ENCODE peak calls at places on chromosomes 5 and 9, in seven cellular contexts. T is stimulated activated CD8-positive, alpha-beta memory T cell treated with anti-CD3 and anti-CD28 coated beads, Interleukin-15, amount 100 ng/mL, for 24 hours; J is psoas muscle; X is neural crest cell; Y is fibroblast of lung; A is sciatic nerve; N is fibroblast of the aortic adventitia. P is an unnamed sample.

GRCh38 chr9:72292184-72292787 is 72.7 kb downstream of the ZFAND5 start:
- DNase-seq in T (no peak), J (no peak), X (no peak), Y (peak; percentile 68), A (no peak), N (peak; percentile 78), P (no peak)

GRCh38 chr5:35095366-35095765 is 47.6 kb upstream of the AGXT2 start:
- DNase-seq in T (no peak), J (no peak), X (no peak), Y (no peak), A (no peak), N (no peak), P (no peak)

GRCh38 chr5:16574789-16575785 is 41.7 kb downstream of the RETREG1 start:
- DNase-seq in T (no peak), J (peak; percentile 69), X (no peak), Y (peak; percentile 93), A (no peak), N (peak; percentile 78), P (no peak)

GRCh38 chr5:31471040-31471439 is 60.9 kb downstream of the DROSHA start:
- DNase-seq in T (no peak), J (no peak), X (no peak), Y (no peak), A (no peak), N (no peak), P (no peak)

GRCh38 chr9:96169488-96169887 is 132.5 kb downstream of the HSD17B3 start:
- DNase-seq in T (no peak), J (no peak), X (peak; percentile 60), Y (peak; percentile 19), A (peak; percentile 88), N (no peak), P (no peak)

GRCh38 chr9:87267251-87267679 is 230.4 kb upstream of the DAPK1 start:
- DNase-seq in T (no peak), J (peak; percentile 47), X (no peak), Y (no peak), A (no peak), N (no peak), P (no peak)

GRCh38 chr5:16945163-16945562 is 9.1 kb upstream of the MYO10 start:
- DNase-seq in T (no peak), J (no peak), X (no peak), Y (no peak), A (no peak), N (no peak), P (no peak)

GRCh38 chr9:76732341-76732958 is 31.8 kb upstream of the PCA3 start:
- DNase-seq in T (no peak), J (no peak), X (no peak), Y (peak; percentile 52), A (no peak), N (no peak), P (no peak)

GRCh38 chr5:158995694-158996173 is 104.0 kb downstream of the EBF1 start:
- DNase-seq in T (no peak), J (peak; percentile 19), X (no peak), Y (no peak), A (no peak), N (peak; percentile 60), P (no peak)

GRCh38 chr5:177311723-177312648 is at the start of gene MXD3:
- DNase-seq in T (peak; percentile 83), J (peak; percentile 98), X (peak; percentile 96), Y (peak; percentile 90), A (peak; percentile 97), N (peak; percentile 88), P (peak; percentile 81)

GRCh38 chr5:150181035-150181434 is 8.8 kb upstream of the SLC6A7 start:
- DNase-seq in T (no peak), J (no peak), X (no peak), Y (peak; percentile 70), A (no peak), N (peak; percentile 50), P (no peak)

GRCh38 chr9:5529683-5530221 is 19.4 kb downstream of the PDCD1LG2 start:
- DNase-seq in T (no peak), J (no peak), X (no peak), Y (peak; percentile 86), A (no peak), N (no peak), P (no peak)

GRCh38 chr9:109232449-109232848 is 65.4 kb upstream of the FRRS1L start:
- DNase-seq in T (no peak), J (no peak), X (no peak), Y (peak; percentile 90), A (no peak), N (peak; percentile 48), P (no peak)

GRCh38 chr5:54821445-54822330 is 163.7 kb downstream of the ESM1 start:
- DNase-seq in T (no peak), J (no peak), X (no peak), Y (no peak), A (no peak), N (no peak), P (no peak)

GRCh38 chr5:139660105-139660915 is 12.2 kb downstream of the CXXC5 start:
- DNase-seq in T (no peak), J (peak; percentile 85), X (no peak), Y (no peak), A (peak; percentile 78), N (peak; percentile 21), P (no peak)

GRCh38 chr9:125878241-125878640 is 131.1 kb downstream of the PBX3 start:
- DNase-seq in T (no peak), J (no peak), X (no peak), Y (peak; percentile 49), A (no peak), N (peak; percentile 17), P (no peak)

GRCh38 chr9:13863112-13863511 is 450.8 kb downstream of the NFIB start:
- DNase-seq in T (no peak), J (peak; percentile 46), X (no peak), Y (peak; percentile 54), A (no peak), N (peak; percentile 65), P (no peak)

GRCh38 chr5:165460911-165461310 is 1955.5 kb downstream of the MAT2B start:
- DNase-seq in T (no peak), J (no peak), X (no peak), Y (peak; percentile 10), A (no peak), N (peak; percentile 1), P (no peak)

GRCh38 chr9:20996809-20997208 is 34.6 kb downstream of the HACD4 start:
- DNase-seq in T (no peak), J (no peak), X (no peak), Y (no peak), A (no peak), N (no peak), P (no peak)

GRCh38 chr9:93094294-93095204 is 1.5 kb upstream of the CARD19 start:
- DNase-seq in T (no peak), J (peak; percentile 56), X (no peak), Y (no peak), A (peak; percentile 83), N (no peak), P (no peak)

GRCh38 chr5:109779036-109779735 is 89.5 kb downstream of the MAN2A1 start:
- DNase-seq in T (no peak), J (no peak), X (no peak), Y (peak; percentile 24), A (no peak), N (peak; percentile 36), P (no peak)